ENCODE peak calls at places on chromosomes 5 and 9, in six cellular contexts. V is progenitor cell of endocrine pancreas; I is stimulated activated CD8-positive, alpha-beta memory T cell treated with anti-CD3 and anti-CD28 coated beads, Interleukin-15, amount 100 ng/mL, for 4 hours; X is glutamatergic neuron; P is activated CD4-positive, alpha-beta T cell treated with anti-CD3 and anti-CD28 coated beads, Interleukin-2, amount 50 U/mL, for 48 hours; C is A549. J is an unnamed sample.

GRCh38 chr9:126495411-126496180 is 118.1 kb upstream of the LMX1B start:
- DNase-seq in V (no peak), I (no peak), X (no peak), P (no peak), C (no peak), J (no peak)

GRCh38 chr5:82473262-82473661 is 195.1 kb upstream of the RPS23 start:
- DNase-seq in V (no peak), I (no peak), X (no peak), P (no peak), C (no peak), J (no peak)

GRCh38 chr5:140312067-140312790 is 9.3 kb upstream of the PFDN1 start:
- DNase-seq in V (no peak), I (no peak), X (no peak), P (no peak), C (no peak), J (peak; percentile 76)

GRCh38 chr9:127474592-127474991 is 23.3 kb downstream of the LRSAM1 start:
- DNase-seq in V (no peak), I (no peak), X (no peak), P (no peak), C (no peak), J (no peak)

GRCh38 chr9:110638381-110638954 is 30.1 kb upstream of the MUSK start:
- DNase-seq in V (no peak), I (no peak), X (no peak), P (no peak), C (no peak), J (peak; percentile 62)

GRCh38 chr5:145925353-145925752 is 11.0 kb upstream of the SH3RF2 start:
- DNase-seq in V (no peak), I (no peak), X (no peak), P (no peak), C (no peak), J (peak; percentile 90)

GRCh38 chr5:11888221-11888620 is 16.0 kb downstream of the CTNND2 start:
- DNase-seq in V (no peak), I (no peak), X (no peak), P (no peak), C (no peak), J (no peak)

GRCh38 chr5:2739360-2740050 is 12.0 kb downstream of the IRX2 start:
- DNase-seq in V (no peak), I (no peak), X (peak; percentile 70), P (no peak), C (no peak), J (no peak)

GRCh38 chr5:111776903-111777302 is 19.9 kb upstream of the NREP start:
- DNase-seq in V (no peak), I (no peak), X (no peak), P (no peak), C (no peak), J (no peak)

GRCh38 chr5:113606298-113607134 is 93.0 kb downstream of the YTHDC2 start:
- DNase-seq in V (peak; percentile 41), I (peak; percentile 2), X (peak; percentile 64), P (peak; percentile 16), C (peak; percentile 19), J (peak; percentile 68)

GRCh38 chr9:89695441-89695891 is 90.7 kb downstream of the GADD45G start:
- DNase-seq in V (no peak), I (no peak), X (no peak), P (no peak), C (no peak), J (no peak)

GRCh38 chr9:17134843-17135577 is at the start of gene CNTLN:
- DNase-seq in V (peak; percentile 93), I (peak; percentile 30), X (peak; percentile 94), P (peak; percentile 46), C (peak; percentile 90), J (peak; percentile 88)

GRCh38 chr9:91900057-91900816 is 49.8 kb downstream of the ROR2 start:
- DNase-seq in V (no peak), I (no peak), X (peak; percentile 63), P (no peak), C (no peak), J (peak; percentile 53)

GRCh38 chr9:3962467-3962866 is 337.4 kb downstream of the GLIS3 start:
- DNase-seq in V (no peak), I (no peak), X (no peak), P (no peak), C (peak; percentile 48), J (peak; percentile 89)

GRCh38 chr5:58921106-58921505 is 338.2 kb downstream of the RAB3C start:
- DNase-seq in V (no peak), I (no peak), X (no peak), P (no peak), C (no peak), J (no peak)

GRCh38 chr9:121508415-121508814 is 8.8 kb upstream of the GGTA1 start:
- DNase-seq in V (no peak), I (no peak), X (no peak), P (no peak), C (no peak), J (no peak)

GRCh38 chr9:36080519-36080918 is 43.8 kb downstream of the RECK start:
- DNase-seq in V (no peak), I (no peak), X (no peak), P (no peak), C (no peak), J (no peak)

GRCh38 chr9:130172858-130173461 is 756 bp downstream of the NCS1 start:
- DNase-seq in V (peak; percentile 37), I (peak; percentile 42), X (peak; percentile 58), P (peak; percentile 38), C (peak; percentile 42), J (peak; percentile 39)

GRCh38 chr9:117487555-117488175 is 72.8 kb upstream of the ASTN2 start:
- DNase-seq in V (peak; percentile 82), I (no peak), X (peak; percentile 91), P (peak; percentile 34), C (peak; percentile 44), J (peak; percentile 25)

GRCh38 chr5:139912158-139912557 is 116.5 kb downstream of the PSD2 start:
- DNase-seq in V (no peak), I (no peak), X (no peak), P (no peak), C (no peak), J (no peak)

GRCh38 chr5:78647838-78648358 is 674 bp downstream of the LHFPL2 start:
- DNase-seq in V (no peak), I (no peak), X (no peak), P (no peak), C (peak; percentile 19), J (peak; percentile 66)

GRCh38 chr5:7000316-7000715 is 287.1 kb downstream of the TENT4A start:
- DNase-seq in V (no peak), I (no peak), X (no peak), P (no peak), C (no peak), J (no peak)

GRCh38 chr9:34486572-34486971 is 28.0 kb downstream of the DNAI1 start:
- DNase-seq in V (no peak), I (no peak), X (no peak), P (no peak), C (no peak), J (no peak)

GRCh38 chr5:179679014-179679674 is 1.7 kb downstream of the CBY3 start:
- DNase-seq in V (peak; percentile 27), I (peak; percentile 46), X (peak; percentile 82), P (peak; percentile 80), C (no peak), J (peak; percentile 72)

GRCh38 chr5:132486318-132487094 is 4.1 kb downstream of the IRF1 start:
- DNase-seq in V (no peak), I (no peak), X (no peak), P (no peak), C (no peak), J (no peak)

GRCh38 chr9:80157128-80157527 is 585.4 kb downstream of the TLE4 start:
- DNase-seq in V (no peak), I (no peak), X (no peak), P (no peak), C (no peak), J (no peak)

GRCh38 chr5:95940758-95941682 is 20.6 kb downstream of the ELL2 start:
- DNase-seq in V (no peak), I (no peak), X (peak; percentile 19), P (no peak), C (no peak), J (no peak)